ENCODE peak calls at places on chromosomes 2 and 18, in ten cellular contexts. H, T, X, I, Y, O, E, F, B and J are unnamed samples.

GRCh38 chr2:20651731-20652099 is 817 bp upstream of the HS1BP3 start:
- DNase-seq in H (no peak), T (no peak), X (no peak), I (no peak), Y (no peak), O (no peak), E (no peak), F (no peak), B (no peak), J (no peak)

GRCh38 chr2:126513033-126513432 is 142.9 kb upstream of the GYPC start:
- DNase-seq in H (peak), T (no peak), X (no peak), I (no peak), Y (no peak), O (no peak), E (peak), F (no peak), B (peak), J (no peak)

GRCh38 chr18:39958876-39959275 is 1996.2 kb upstream of the PIK3C3 start:
- DNase-seq in H (peak), T (no peak), X (no peak), I (no peak), Y (no peak), O (no peak), E (no peak), F (no peak), B (no peak), J (no peak)

GRCh38 chr2:218332920-218333645 is 23.6 kb upstream of the CATIP start:
- DNase-seq in H (no peak), T (peak), X (no peak), I (peak), Y (no peak), O (peak), E (no peak), F (no peak), B (peak), J (no peak)

GRCh38 chr2:194100201-194100600 is 1556.8 kb upstream of the SLC39A10 start:
- DNase-seq in H (no peak), T (no peak), X (no peak), I (no peak), Y (no peak), O (no peak), E (no peak), F (no peak), B (peak), J (no peak)

GRCh38 chr2:9179572-9180201 is 26.9 kb upstream of the ASAP2 start:
- DNase-seq in H (peak), T (no peak), X (peak), I (no peak), Y (no peak), O (no peak), E (peak), F (no peak), B (peak), J (peak)

GRCh38 chr2:10400568-10400977 is 47.6 kb downstream of the ODC1 start:
- DNase-seq in H (no peak), T (no peak), X (no peak), I (no peak), Y (no peak), O (no peak), E (no peak), F (no peak), B (no peak), J (no peak)

GRCh38 chr2:240595381-240596079 is 9.0 kb downstream of the CAPN10 start:
- DNase-seq in H (no peak), T (peak), X (peak), I (peak), Y (no peak), O (peak), E (no peak), F (peak), B (peak), J (peak)

GRCh38 chr2:137960223-137960622 is 4.0 kb upstream of the HNMT start:
- DNase-seq in H (peak), T (no peak), X (no peak), I (no peak), Y (no peak), O (no peak), E (no peak), F (no peak), B (no peak), J (no peak)

GRCh38 chr2:71348302-71348701 is 16.7 kb downstream of the ZNF638 start:
- DNase-seq in H (peak), T (peak), X (no peak), I (peak), Y (no peak), O (peak), E (peak), F (no peak), B (peak), J (no peak)

GRCh38 chr2:120486946-120487345 is 141.0 kb downstream of the INHBB start:
- DNase-seq in H (no peak), T (peak), X (no peak), I (no peak), Y (no peak), O (no peak), E (peak), F (no peak), B (no peak), J (no peak)

GRCh38 chr18:43668866-43669265 is 391.6 kb upstream of the SYT4 start:
- DNase-seq in H (no peak), T (no peak), X (no peak), I (no peak), Y (no peak), O (no peak), E (no peak), F (no peak), B (no peak), J (no peak)

GRCh38 chr2:235055891-235056516 is 104.2 kb downstream of the SH3BP4 start:
- DNase-seq in H (peak), T (peak), X (peak), I (peak), Y (no peak), O (no peak), E (peak), F (peak), B (peak), J (no peak)

GRCh38 chr2:100394111-100394641 is 23.3 kb downstream of the CHST10 start:
- DNase-seq in H (no peak), T (no peak), X (no peak), I (peak), Y (no peak), O (peak), E (no peak), F (no peak), B (no peak), J (no peak)

GRCh38 chr2:135667045-135667444 is 74.6 kb upstream of the UBXN4 start:
- DNase-seq in H (no peak), T (no peak), X (no peak), I (no peak), Y (no peak), O (no peak), E (no peak), F (no peak), B (no peak), J (no peak)

GRCh38 chr2:239531456-239532304 is 130.9 kb upstream of the HDAC4 start:
- DNase-seq in H (no peak), T (no peak), X (no peak), I (no peak), Y (no peak), O (no peak), E (no peak), F (no peak), B (no peak), J (no peak)

GRCh38 chr2:75787532-75788132 is 76.9 kb upstream of the GCFC2 start:
- DNase-seq in H (peak), T (no peak), X (no peak), I (peak), Y (no peak), O (peak), E (peak), F (peak), B (peak), J (peak)

GRCh38 chr2:111905990-111906735 is 7.8 kb downstream of the MERTK start:
- DNase-seq in H (no peak), T (no peak), X (no peak), I (peak), Y (no peak), O (peak), E (peak), F (no peak), B (no peak), J (no peak)

GRCh38 chr18:74945774-74946545 is 263.0 kb downstream of the PTGR3 start:
- DNase-seq in H (peak), T (no peak), X (no peak), I (no peak), Y (no peak), O (no peak), E (no peak), F (no peak), B (peak), J (no peak)

GRCh38 chr2:235031686-235032373 is 80.0 kb downstream of the SH3BP4 start:
- DNase-seq in H (no peak), T (no peak), X (no peak), I (no peak), Y (no peak), O (no peak), E (no peak), F (no peak), B (no peak), J (no peak)

GRCh38 chr2:189297446-189297845 is 117.9 kb upstream of the COL5A2 start:
- DNase-seq in H (peak), T (no peak), X (no peak), I (no peak), Y (no peak), O (no peak), E (peak), F (no peak), B (peak), J (no peak)

GRCh38 chr2:63066838-63067237 is 16.2 kb downstream of the OTX1 start:
- DNase-seq in H (no peak), T (no peak), X (no peak), I (no peak), Y (no peak), O (no peak), E (no peak), F (no peak), B (no peak), J (no peak)

GRCh38 chr2:122251153-122251552 is 495.7 kb downstream of the TSN start:
- DNase-seq in H (peak), T (no peak), X (no peak), I (no peak), Y (no peak), O (no peak), E (no peak), F (no peak), B (no peak), J (no peak)

GRCh38 chr2:172375247-172375646 is 52.1 kb upstream of the ITGA6 start:
- DNase-seq in H (peak), T (no peak), X (no peak), I (no peak), Y (no peak), O (no peak), E (no peak), F (no peak), B (no peak), J (no peak)

GRCh38 chr2:141611981-141612380 is 518.8 kb downstream of the LRP1B start:
- DNase-seq in H (peak), T (no peak), X (no peak), I (no peak), Y (no peak), O (no peak), E (peak), F (no peak), B (peak), J (no peak)

GRCh38 chr2:133956434-133956935 is 297.4 kb upstream of the MGAT5 start:
- DNase-seq in H (no peak), T (no peak), X (no peak), I (no peak), Y (no peak), O (no peak), E (no peak), F (no peak), B (no peak), J (no peak)